ENCODE peak calls at places on chromosome 17, in seven cellular contexts. L is mucosa of descending colon; W is CD8-positive, alpha-beta memory T cell; Y is lower leg skin; X is breast epithelium; G is ovary; Z is brain microvascular endothelial cell. S is an unnamed sample.
A peak's percentile ranks its signal among the peaks of the same experiment; 100 is the strongest.

GRCh38 chr17:5698959-5699358 is 114.7 kb upstream of the NLRP1 start:
- DNase-seq in Y (no peak), W (no peak), Z (no peak), G (no peak), L (no peak), X (no peak), S (no peak)

GRCh38 chr17:83186226-83186625 is 106.8 kb downstream of the METRNL start:
- DNase-seq in X (peak; percentile 34), L (no peak), W (no peak), G (peak; percentile 43), Y (peak; percentile 12), Z (no peak), S (no peak)

GRCh38 chr17:79933863-79934652 is 94.8 kb upstream of the CBX4 start:
- DNase-seq in X (no peak), G (no peak), L (peak; percentile 65), W (no peak), Y (no peak), Z (no peak), S (peak; percentile 32)

GRCh38 chr17:83058478-83059167 is 20.8 kb upstream of the METRNL start:
- DNase-seq in L (no peak), Y (no peak), X (peak; percentile 42), Z (no peak), W (no peak), G (peak; percentile 18), S (no peak)

GRCh38 chr17:81287155-81287554 is 8.0 kb downstream of the SLC38A10 start:
- DNase-seq in L (no peak), Z (no peak), Y (no peak), W (no peak), X (no peak), G (no peak), S (no peak)

GRCh38 chr17:18250259-18250658 is 8.3 kb downstream of the FLII start:
- DNase-seq in X (no peak), Z (no peak), W (no peak), Y (peak; percentile 62), L (peak; percentile 90), G (no peak), S (no peak)

GRCh38 chr17:21125862-21126261 is 902 bp upstream of the DHRS7B start:
- DNase-seq in Y (no peak), Z (no peak), L (peak; percentile 35), W (peak; percentile 52), G (no peak), X (no peak), S (peak; percentile 72)

GRCh38 chr17:30780343-30780742 is 44.1 kb downstream of the CRLF3 start:
- DNase-seq in G (no peak), Z (no peak), X (no peak), L (no peak), Y (no peak), W (no peak), S (peak; percentile 14)

GRCh38 chr17:65278820-65279184 is 141.6 kb downstream of the RGS9 start:
- DNase-seq in W (no peak), G (no peak), Z (no peak), Y (no peak), L (no peak), X (no peak), S (no peak)

GRCh38 chr17:61407211-61407911 is 7.7 kb downstream of the TBX2 start:
- DNase-seq in X (peak; percentile 36), G (peak; percentile 13), Y (no peak), W (no peak), L (no peak), Z (no peak), S (no peak)

GRCh38 chr17:76434870-76435269 is 18.1 kb downstream of the UBE2O start:
- DNase-seq in X (no peak), Y (no peak), Z (no peak), L (no peak), G (no peak), W (no peak), S (no peak)

GRCh38 chr17:54941285-54941684 is 27.2 kb downstream of the COX11 start:
- DNase-seq in X (no peak), W (no peak), G (no peak), Y (no peak), L (no peak), Z (no peak), S (no peak)

GRCh38 chr17:55747209-55747608 is 3.6 kb upstream of the PCTP start:
- DNase-seq in G (no peak), Z (no peak), Y (no peak), L (no peak), X (no peak), W (no peak), S (no peak)

GRCh38 chr17:17818088-17818526 is 18.7 kb downstream of the SREBF1 start:
- DNase-seq in G (no peak), L (peak; percentile 78), W (no peak), Z (no peak), Y (no peak), X (no peak), S (no peak)

GRCh38 chr17:301681-302299 is 50.8 kb downstream of the RPH3AL start:
- DNase-seq in Z (no peak), Y (no peak), W (no peak), G (no peak), L (peak; percentile 26), X (no peak), S (no peak)

GRCh38 chr17:72122668-72123495 is 2.1 kb downstream of the SOX9 start:
- DNase-seq in X (no peak), Z (no peak), G (no peak), L (peak; percentile 58), W (no peak), Y (no peak), S (no peak)
- H3K4me3 ChIP-seq in X (peak overlapping the region; percentile 73), Z (peak overlapping the region; percentile 87), G (peak overlapping the region; percentile 22), L (peak overlapping the region; percentile 15), W (no peak overlapping the region), Y (peak overlapping the region; percentile 10), S (no peak overlapping the region)

DNA sequence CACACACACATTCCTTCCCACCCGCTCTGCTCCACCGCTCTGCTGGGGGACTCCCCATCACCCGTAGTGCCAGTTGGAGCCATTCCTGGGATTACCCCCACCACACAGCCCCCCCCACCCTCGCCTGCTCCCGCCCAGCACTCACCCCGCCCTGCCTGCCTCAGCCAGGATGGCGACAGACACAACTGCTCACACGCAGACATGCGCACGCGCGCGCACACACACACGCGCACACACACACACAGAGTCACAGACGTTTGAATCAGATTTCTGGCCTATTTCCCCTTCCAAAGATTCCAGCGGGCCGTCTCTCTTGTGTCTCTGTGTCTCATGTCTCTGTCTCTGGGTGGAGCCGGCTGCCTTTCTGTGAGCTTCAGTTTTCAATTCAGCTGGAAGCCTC is 4.4 kb downstream of the CACNA1G start:
- DNase-seq in L (peak; percentile 56), Z (peak; percentile 36), X (no peak), Y (peak; percentile 78), G (peak; percentile 81), W (no peak), S (no peak)
- H3K4me3 ChIP-seq in L (no peak overlapping the region), Z (no peak overlapping the region), X (peak overlapping the region; percentile 53), Y (no peak overlapping the region), G (no peak overlapping the region), W (no peak overlapping the region), S (no peak overlapping the region)

GRCh38 chr17:47184671-47185070 is 4.4 kb downstream of the CDC27 start:
- DNase-seq in X (no peak), Z (no peak), L (no peak), Y (no peak), W (no peak), G (no peak), S (no peak)
- H3K4me3 ChIP-seq in X (no peak overlapping the region), Z (no peak overlapping the region), L (no peak overlapping the region), Y (no peak overlapping the region), W (no peak overlapping the region), G (no peak overlapping the region), S (no peak overlapping the region)

GRCh38 chr17:67431210-67432015 is 54.3 kb downstream of the PITPNC1 start:
- DNase-seq in G (no peak), X (no peak), Y (no peak), W (no peak), L (no peak), Z (peak; percentile 74), S (no peak)
- H3K4me3 ChIP-seq in G (no peak overlapping the region), X (no peak overlapping the region), Y (no peak overlapping the region), W (no peak overlapping the region), L (no peak overlapping the region), Z (no peak overlapping the region), S (no peak overlapping the region)

DNA sequence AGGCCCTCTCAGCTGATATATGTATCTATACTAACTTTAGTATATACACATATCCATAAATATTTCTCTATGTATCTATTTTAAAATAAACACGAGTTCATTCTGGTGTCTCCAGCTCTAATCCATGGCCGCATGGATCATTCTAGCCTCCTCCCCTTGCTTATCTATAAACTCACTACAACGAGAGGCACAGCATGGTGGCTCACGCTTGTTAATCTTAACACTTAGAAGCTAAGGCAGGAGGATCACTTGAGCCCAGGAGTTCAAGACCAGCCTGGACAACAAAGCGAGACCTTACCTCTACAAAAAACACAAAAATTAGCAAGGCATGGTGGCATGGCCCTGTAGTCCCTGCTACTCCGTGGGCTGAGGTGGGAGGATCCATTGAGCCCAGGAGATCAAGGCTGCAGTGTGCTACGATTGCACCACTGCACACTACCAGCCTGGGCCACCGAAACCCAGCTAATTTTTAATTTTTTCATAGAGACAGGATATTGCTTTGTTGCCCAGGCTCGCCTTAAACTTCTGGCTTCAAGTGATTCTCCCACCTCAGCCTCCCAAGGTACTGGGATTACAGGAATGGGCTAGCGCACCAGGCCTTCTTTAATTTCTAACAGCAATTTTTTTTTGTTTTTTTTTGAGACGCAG is 3.9 kb upstream of the ZNF207 start:
- DNase-seq in Y (no peak), Z (no peak), L (no peak), G (no peak), X (no peak), W (no peak), S (no peak)
- H3K4me3 ChIP-seq in Y (no peak overlapping the region), Z (no peak overlapping the region), L (no peak overlapping the region), G (no peak overlapping the region), X (no peak overlapping the region), W (no peak overlapping the region), S (no peak overlapping the region)

DNA sequence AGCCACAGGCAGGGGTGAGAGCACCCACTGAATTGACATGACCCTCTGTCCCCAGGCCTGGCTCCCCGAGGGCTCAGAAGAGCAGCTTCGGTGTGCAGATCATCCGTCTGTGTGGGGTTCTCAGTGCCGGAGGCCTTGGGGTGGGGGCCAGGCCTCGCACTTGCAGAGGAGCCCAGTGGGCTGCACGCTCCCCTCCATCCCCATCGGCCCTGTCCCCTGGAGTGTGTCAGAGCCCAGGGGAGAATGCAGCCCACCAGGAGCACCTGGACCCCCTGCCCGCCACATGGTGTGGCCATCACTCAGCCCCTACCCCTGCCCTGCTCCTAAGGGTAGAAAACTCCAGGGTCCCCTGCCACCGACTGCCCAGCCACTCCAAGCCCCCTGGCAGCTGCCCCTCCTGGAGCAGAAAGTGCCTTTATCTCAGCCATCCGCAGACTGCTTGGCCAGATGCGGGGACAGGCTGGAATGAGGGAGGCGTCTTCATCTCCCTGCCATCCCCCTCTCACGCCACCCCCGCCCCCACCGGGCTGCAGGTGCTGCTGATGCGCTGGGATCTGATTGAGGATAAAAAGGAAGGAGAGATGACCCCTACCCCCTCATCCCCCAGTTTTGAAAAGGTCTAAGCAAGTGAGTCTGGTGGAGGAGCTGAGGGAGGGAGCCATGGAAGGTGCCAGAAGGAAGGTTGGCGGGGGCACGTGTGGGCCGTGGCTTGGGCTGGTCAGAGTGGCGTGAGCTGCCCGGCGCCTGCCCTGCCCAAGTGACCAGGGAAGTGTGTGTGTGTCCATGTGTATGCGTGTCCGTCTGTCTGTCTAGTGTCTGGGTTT is 358.3 kb downstream of the SEC14L1 start:
- DNase-seq in G (no peak), Y (no peak), Z (no peak), L (no peak), X (no peak), W (no peak), S (no peak)
- H3K4me3 ChIP-seq in G (no peak overlapping the region), Y (no peak overlapping the region), Z (no peak overlapping the region), L (no peak overlapping the region), X (no peak overlapping the region), W (no peak overlapping the region), S (no peak overlapping the region)

S was measured in Jurkat, Clone E6-1.